ENCODE peak calls at places on chromosomes 3 and 15, in five cellular contexts. One of them, this sample, is unnamed.
A peak's percentile ranks its signal among the peaks of the same experiment; 100 is the strongest.

GRCh38 chr15:67444100-67444499 is 76.8 kb upstream of the C15orf61 start:
- DNase-seq in breast epithelium: no peak
- DNase-seq in heart left ventricle: no peak
- DNase-seq in NCI-H1105 treated with DMSO at 0.1 percent for 48 hours: no peak
- DNase-seq in ACHN: no peak
- DNase-seq in this sample: no peak

GRCh38 chr15:32857732-32858131 is 139.9 kb downstream of the GREM1 start:
- DNase-seq in breast epithelium: no peak
- DNase-seq in heart left ventricle: no peak
- DNase-seq in NCI-H1105 treated with DMSO at 0.1 percent for 48 hours: no peak
- DNase-seq in ACHN: no peak
- DNase-seq in this sample: no peak

GRCh38 chr15:29289179-29289578 is 19.6 kb upstream of the NSMCE3 start:
- DNase-seq in breast epithelium: no peak
- DNase-seq in heart left ventricle: no peak
- DNase-seq in NCI-H1105 treated with DMSO at 0.1 percent for 48 hours: no peak
- DNase-seq in ACHN: no peak
- DNase-seq in this sample: no peak

GRCh38 chr3:123489400-123490004 is 40.6 kb upstream of the ADCY5 start:
- DNase-seq in breast epithelium: peak; percentile 70
- DNase-seq in heart left ventricle: peak; percentile 82
- DNase-seq in NCI-H1105 treated with DMSO at 0.1 percent for 48 hours: peak; percentile 68
- DNase-seq in ACHN: peak; percentile 55
- DNase-seq in this sample: no peak

GRCh38 chr3:136142592-136142991 is 53.5 kb downstream of the MSL2 start:
- DNase-seq in breast epithelium: no peak
- DNase-seq in heart left ventricle: no peak
- DNase-seq in NCI-H1105 treated with DMSO at 0.1 percent for 48 hours: no peak
- DNase-seq in ACHN: peak; percentile 95
- DNase-seq in this sample: no peak

GRCh38 chr3:156615592-156616173 is 58.7 kb upstream of the TIPARP start:
- DNase-seq in breast epithelium: no peak
- DNase-seq in heart left ventricle: no peak
- DNase-seq in NCI-H1105 treated with DMSO at 0.1 percent for 48 hours: no peak
- DNase-seq in ACHN: peak; percentile 93
- DNase-seq in this sample: no peak

GRCh38 chr15:70071799-70072198 is 25.9 kb downstream of the TLE3 start:
- DNase-seq in breast epithelium: no peak
- DNase-seq in heart left ventricle: peak; percentile 33
- DNase-seq in NCI-H1105 treated with DMSO at 0.1 percent for 48 hours: no peak
- DNase-seq in ACHN: no peak
- DNase-seq in this sample: no peak

GRCh38 chr3:187735837-187736236 is 9.4 kb downstream of the BCL6 start:
- DNase-seq in breast epithelium: no peak
- DNase-seq in heart left ventricle: no peak
- DNase-seq in NCI-H1105 treated with DMSO at 0.1 percent for 48 hours: no peak
- DNase-seq in ACHN: no peak
- DNase-seq in this sample: no peak

GRCh38 chr3:114363554-114364202 is 69.8 kb downstream of the TIGIT start:
- DNase-seq in breast epithelium: no peak
- DNase-seq in heart left ventricle: no peak
- DNase-seq in NCI-H1105 treated with DMSO at 0.1 percent for 48 hours: no peak
- DNase-seq in ACHN: no peak
- DNase-seq in this sample: no peak

GRCh38 chr3:107410606-107411005 is 33.4 kb downstream of the CCDC54 start:
- DNase-seq in breast epithelium: no peak
- DNase-seq in heart left ventricle: no peak
- DNase-seq in NCI-H1105 treated with DMSO at 0.1 percent for 48 hours: no peak
- DNase-seq in ACHN: no peak
- DNase-seq in this sample: no peak

GRCh38 chr3:9195390-9195789 is 54.1 kb downstream of the SRGAP3 start:
- DNase-seq in breast epithelium: no peak
- DNase-seq in heart left ventricle: no peak
- DNase-seq in NCI-H1105 treated with DMSO at 0.1 percent for 48 hours: no peak
- DNase-seq in ACHN: no peak
- DNase-seq in this sample: no peak

GRCh38 chr3:9727743-9728142 is 3.8 kb upstream of the BRPF1 start:
- DNase-seq in breast epithelium: no peak
- DNase-seq in heart left ventricle: no peak
- DNase-seq in NCI-H1105 treated with DMSO at 0.1 percent for 48 hours: no peak
- DNase-seq in ACHN: no peak
- DNase-seq in this sample: no peak

GRCh38 chr3:128149632-128150031 is 3.6 kb upstream of the EEFSEC start:
- DNase-seq in breast epithelium: no peak
- DNase-seq in heart left ventricle: no peak
- DNase-seq in NCI-H1105 treated with DMSO at 0.1 percent for 48 hours: no peak
- DNase-seq in ACHN: no peak
- DNase-seq in this sample: no peak

GRCh38 chr3:101945980-101946379 is 96.7 kb downstream of the NFKBIZ start:
- DNase-seq in breast epithelium: no peak
- DNase-seq in heart left ventricle: no peak
- DNase-seq in NCI-H1105 treated with DMSO at 0.1 percent for 48 hours: no peak
- DNase-seq in ACHN: no peak
- DNase-seq in this sample: no peak

GRCh38 chr15:69038508-69038907 is 24.0 kb downstream of the NOX5 start:
- DNase-seq in breast epithelium: no peak
- DNase-seq in heart left ventricle: no peak
- DNase-seq in NCI-H1105 treated with DMSO at 0.1 percent for 48 hours: no peak
- DNase-seq in ACHN: no peak
- DNase-seq in this sample: no peak

GRCh38 chr15:94229591-94230365 is 1.6 kb upstream of the MCTP2 start:
- DNase-seq in breast epithelium: no peak
- DNase-seq in heart left ventricle: no peak
- DNase-seq in NCI-H1105 treated with DMSO at 0.1 percent for 48 hours: no peak
- DNase-seq in ACHN: peak; percentile 19
- DNase-seq in this sample: no peak

GRCh38 chr3:162141232-162141631 is 644.6 kb downstream of the OTOL1 start:
- DNase-seq in breast epithelium: no peak
- DNase-seq in heart left ventricle: no peak
- DNase-seq in NCI-H1105 treated with DMSO at 0.1 percent for 48 hours: no peak
- DNase-seq in ACHN: peak; percentile 37
- DNase-seq in this sample: no peak

GRCh38 chr3:36394176-36394575 is 13.9 kb downstream of the STAC start:
- DNase-seq in breast epithelium: no peak
- DNase-seq in heart left ventricle: no peak
- DNase-seq in NCI-H1105 treated with DMSO at 0.1 percent for 48 hours: no peak
- DNase-seq in ACHN: no peak
- DNase-seq in this sample: no peak

GRCh38 chr3:158562674-158563073 is 8.3 kb upstream of the MLF1 start:
- DNase-seq in breast epithelium: no peak
- DNase-seq in heart left ventricle: no peak
- DNase-seq in NCI-H1105 treated with DMSO at 0.1 percent for 48 hours: no peak
- DNase-seq in ACHN: no peak
- DNase-seq in this sample: no peak

GRCh38 chr3:12449889-12450682 is 34.2 kb upstream of the TSEN2 start:
- DNase-seq in breast epithelium: no peak
- DNase-seq in heart left ventricle: no peak
- DNase-seq in NCI-H1105 treated with DMSO at 0.1 percent for 48 hours: no peak
- DNase-seq in ACHN: no peak
- DNase-seq in this sample: no peak

GRCh38 chr3:122232485-122232884 is 49.0 kb downstream of the CASR start:
- DNase-seq in breast epithelium: no peak
- DNase-seq in heart left ventricle: no peak
- DNase-seq in NCI-H1105 treated with DMSO at 0.1 percent for 48 hours: no peak
- DNase-seq in ACHN: no peak
- DNase-seq in this sample: no peak

GRCh38 chr15:40477703-40478269 is 7.0 kb downstream of the CHST14 start:
- DNase-seq in breast epithelium: no peak
- DNase-seq in heart left ventricle: no peak
- DNase-seq in NCI-H1105 treated with DMSO at 0.1 percent for 48 hours: peak; percentile 29
- DNase-seq in ACHN: no peak
- DNase-seq in this sample: no peak

GRCh38 chr3:151402349-151402748 is 17.8 kb upstream of the P2RY12 start:
- DNase-seq in breast epithelium: no peak
- DNase-seq in heart left ventricle: no peak
- DNase-seq in NCI-H1105 treated with DMSO at 0.1 percent for 48 hours: no peak
- DNase-seq in ACHN: no peak
- DNase-seq in this sample: no peak

GRCh38 chr15:31869640-31870335 is 160.5 kb upstream of the CHRNA7 start:
- DNase-seq in breast epithelium: no peak
- DNase-seq in heart left ventricle: no peak
- DNase-seq in NCI-H1105 treated with DMSO at 0.1 percent for 48 hours: peak; percentile 12
- DNase-seq in ACHN: no peak
- DNase-seq in this sample: no peak

GRCh38 chr3:66133050-66133757 is 87.6 kb upstream of the SLC25A26 start:
- DNase-seq in breast epithelium: no peak
- DNase-seq in heart left ventricle: no peak
- DNase-seq in NCI-H1105 treated with DMSO at 0.1 percent for 48 hours: no peak
- DNase-seq in ACHN: peak; percentile 50
- DNase-seq in this sample: no peak

GRCh38 chr15:90266485-90266884 is 1.0 kb downstream of the NGRN start:
- DNase-seq in breast epithelium: no peak
- DNase-seq in heart left ventricle: no peak
- DNase-seq in NCI-H1105 treated with DMSO at 0.1 percent for 48 hours: no peak
- DNase-seq in ACHN: peak; percentile 4
- DNase-seq in this sample: no peak

GRCh38 chr3:100042144-100042543 is 72.2 kb downstream of the FILIP1L start:
- DNase-seq in breast epithelium: no peak
- DNase-seq in heart left ventricle: no peak
- DNase-seq in NCI-H1105 treated with DMSO at 0.1 percent for 48 hours: no peak
- DNase-seq in ACHN: peak; percentile 71
- DNase-seq in this sample: no peak

GRCh38 chr15:43144512-43144911 is 11.1 kb downstream of the TMEM62 start:
- DNase-seq in breast epithelium: no peak
- DNase-seq in heart left ventricle: no peak
- DNase-seq in NCI-H1105 treated with DMSO at 0.1 percent for 48 hours: no peak
- DNase-seq in ACHN: no peak
- DNase-seq in this sample: no peak

GRCh38 chr15:78422571-78423340 is 15.3 kb upstream of the IREB2 start:
- DNase-seq in breast epithelium: peak; percentile 63
- DNase-seq in heart left ventricle: peak; percentile 67
- DNase-seq in NCI-H1105 treated with DMSO at 0.1 percent for 48 hours: peak; percentile 57
- DNase-seq in ACHN: peak; percentile 50
- DNase-seq in this sample: peak; percentile 25

GRCh38 chr3:179227349-179227748 is 23.6 kb downstream of the KCNMB3 start:
- DNase-seq in breast epithelium: no peak
- DNase-seq in heart left ventricle: no peak
- DNase-seq in NCI-H1105 treated with DMSO at 0.1 percent for 48 hours: no peak
- DNase-seq in ACHN: peak; percentile 7
- DNase-seq in this sample: no peak

GRCh38 chr15:94670436-94671034 is 439.2 kb downstream of the MCTP2 start:
- DNase-seq in breast epithelium: no peak
- DNase-seq in heart left ventricle: no peak
- DNase-seq in NCI-H1105 treated with DMSO at 0.1 percent for 48 hours: peak; percentile 38
- DNase-seq in ACHN: peak; percentile 35
- DNase-seq in this sample: no peak

GRCh38 chr3:54882114-54882833 is 45.6 kb downstream of the LRTM1 start:
- DNase-seq in breast epithelium: no peak
- DNase-seq in heart left ventricle: no peak
- DNase-seq in NCI-H1105 treated with DMSO at 0.1 percent for 48 hours: no peak
- DNase-seq in ACHN: peak; percentile 45
- DNase-seq in this sample: no peak

GRCh38 chr15:29687939-29688884 is 134.1 kb downstream of the TJP1 start:
- DNase-seq in breast epithelium: no peak
- DNase-seq in heart left ventricle: no peak
- DNase-seq in NCI-H1105 treated with DMSO at 0.1 percent for 48 hours: no peak
- DNase-seq in ACHN: no peak
- DNase-seq in this sample: no peak

GRCh38 chr3:100263583-100263982 is 2.8 kb downstream of the TBC1D23 start:
- DNase-seq in breast epithelium: no peak
- DNase-seq in heart left ventricle: no peak
- DNase-seq in NCI-H1105 treated with DMSO at 0.1 percent for 48 hours: no peak
- DNase-seq in ACHN: no peak
- DNase-seq in this sample: no peak

GRCh38 chr15:72037321-72037720 is 80.6 kb downstream of the MYO9A start:
- DNase-seq in breast epithelium: no peak
- DNase-seq in heart left ventricle: no peak
- DNase-seq in NCI-H1105 treated with DMSO at 0.1 percent for 48 hours: no peak
- DNase-seq in ACHN: peak; percentile 39
- DNase-seq in this sample: no peak

GRCh38 chr15:65372787-65373067 is 5.1 kb downstream of the IGDCC3 start:
- DNase-seq in breast epithelium: no peak
- DNase-seq in heart left ventricle: no peak
- DNase-seq in NCI-H1105 treated with DMSO at 0.1 percent for 48 hours: no peak
- DNase-seq in ACHN: no peak
- DNase-seq in this sample: no peak

GRCh38 chr3:58490860-58491501 is 915 bp upstream of the KCTD6 start:
- DNase-seq in breast epithelium: no peak
- DNase-seq in heart left ventricle: peak; percentile 64
- DNase-seq in NCI-H1105 treated with DMSO at 0.1 percent for 48 hours: no peak
- DNase-seq in ACHN: no peak
- DNase-seq in this sample: no peak

GRCh38 chr15:60751985-60752952 is 273.3 kb upstream of the ICE2 start:
- DNase-seq in breast epithelium: no peak
- DNase-seq in heart left ventricle: no peak
- DNase-seq in NCI-H1105 treated with DMSO at 0.1 percent for 48 hours: peak; percentile 68
- DNase-seq in ACHN: no peak
- DNase-seq in this sample: peak; percentile 62

GRCh38 chr15:74259324-74259712 is 23.2 kb downstream of the CCDC33 start:
- DNase-seq in breast epithelium: no peak
- DNase-seq in heart left ventricle: no peak
- DNase-seq in NCI-H1105 treated with DMSO at 0.1 percent for 48 hours: no peak
- DNase-seq in ACHN: no peak
- DNase-seq in this sample: no peak

This sample was measured in cerebellar nuclear complex.